ENCODE peak calls at places on chromosomes 13 and 19, in five cellular contexts. C is WTC11, N is H1, L is GM12878, A is HepG2. W is an unnamed sample.

GRCh38 chr13:89951341-89951740 is 1396.1 kb upstream of the MIR17HG start:
- DNase-seq in C (no peak), N (no peak), L (no peak), A (no peak), W (no peak)

GRCh38 chr19:5130371-5131030 is 161.6 kb downstream of the KDM4B start:
- DNase-seq in C (no peak), N (no peak), L (peak; percentile 73), A (no peak), W (no peak)

GRCh38 chr19:55654833-55655647 is at the start of gene U2AF2:
- DNase-seq in C (peak; percentile 96), N (peak; percentile 97), L (no peak), A (peak; percentile 82), W (peak; percentile 94)

GRCh38 chr19:3599776-3600183 is 6.9 kb downstream of the TBXA2R start:
- DNase-seq in C (peak; percentile 72), N (peak; percentile 74), L (no peak), A (no peak), W (no peak)

GRCh38 chr13:30159446-30159839 is 147.9 kb downstream of the KATNAL1 start:
- DNase-seq in C (no peak), N (no peak), L (no peak), A (no peak), W (no peak)

GRCh38 chr19:33303791-33304759 is 1.7 kb upstream of the CEBPA start:
- DNase-seq in C (no peak), N (no peak), L (no peak), A (no peak), W (no peak)

GRCh38 chr19:35755550-35756371 is 1.1 kb downstream of the HSPB6 start:
- DNase-seq in C (peak; percentile 15), N (no peak), L (no peak), A (no peak), W (no peak)

GRCh38 chr13:46953331-46953730 is 56.5 kb upstream of the HTR2A start:
- DNase-seq in C (no peak), N (no peak), L (no peak), A (no peak), W (no peak)

GRCh38 chr19:56155124-56155687 is 14.1 kb downstream of the ZNF444 start:
- DNase-seq in C (peak; percentile 78), N (peak; percentile 87), L (no peak), A (no peak), W (peak; percentile 54)

GRCh38 chr13:62643799-62644484 is 1228.3 kb upstream of the PCDH20 start:
- DNase-seq in C (peak; percentile 18), N (no peak), L (peak; percentile 15), A (no peak), W (no peak)

GRCh38 chr13:39498471-39499114 is 104.4 kb downstream of the LHFPL6 start:
- DNase-seq in C (no peak), N (no peak), L (no peak), A (no peak), W (no peak)

GRCh38 chr13:111511805-111512504 is 191.5 kb downstream of the TEX29 start:
- DNase-seq in C (no peak), N (no peak), L (no peak), A (no peak), W (no peak)

GRCh38 chr13:41386206-41386605 is 71.1 kb upstream of the RGCC start:
- DNase-seq in C (no peak), N (no peak), L (no peak), A (no peak), W (no peak)

DNA sequence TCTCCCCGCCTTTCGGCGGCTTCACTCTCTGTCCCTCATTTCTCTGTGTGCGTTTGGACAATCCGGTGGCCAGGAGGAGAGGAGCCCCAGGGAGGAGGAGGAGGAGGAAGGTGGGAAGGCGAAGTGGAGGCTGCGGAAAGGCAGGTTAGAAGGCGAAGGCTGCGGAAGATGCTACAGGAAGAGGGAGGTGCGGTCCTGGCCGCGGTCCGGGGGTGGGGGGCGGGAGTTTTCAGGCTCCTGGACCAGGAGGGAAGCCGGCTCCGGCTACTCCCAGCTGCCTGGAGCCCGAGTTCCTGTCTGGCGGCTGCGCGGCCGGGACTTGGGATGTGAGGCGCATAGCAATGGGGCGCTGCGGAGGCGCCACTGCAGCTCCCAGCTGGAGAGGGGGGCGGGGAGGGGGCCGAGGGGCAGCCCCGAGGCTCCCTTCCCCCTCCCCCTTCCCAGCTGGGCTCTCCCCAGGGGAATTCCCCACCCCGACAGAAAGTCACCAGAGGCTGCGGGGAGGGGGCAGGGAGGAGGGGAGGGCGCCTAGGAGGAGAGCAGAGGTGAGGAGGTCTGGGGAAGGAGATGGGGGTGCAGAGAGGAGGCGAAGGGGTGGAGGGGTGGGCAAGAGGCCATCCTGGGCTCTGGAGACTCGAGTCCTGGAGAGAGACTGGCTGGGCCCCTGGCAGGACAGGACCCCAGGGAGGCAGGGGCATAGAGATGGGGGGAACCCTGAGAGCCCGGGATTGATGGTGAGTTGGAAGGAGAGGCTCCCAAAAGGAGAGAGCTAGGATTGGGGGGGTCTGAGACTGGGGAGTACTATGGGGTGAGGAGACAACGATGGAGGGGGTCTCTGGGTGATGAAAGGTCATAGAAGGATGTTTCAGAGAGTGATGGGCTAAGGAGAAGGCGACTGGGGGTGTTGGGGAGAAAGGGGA is 2.0 kb downstream of the LRRC4B start:
- DNase-seq in C (peak; percentile 69), N (peak; percentile 70), L (no peak), A (no peak), W (no peak)
- TF ChIP-seq ATF2 in C (no peak), N (no peak), L (no peak), A (no peak), W (no peak)

DNA sequence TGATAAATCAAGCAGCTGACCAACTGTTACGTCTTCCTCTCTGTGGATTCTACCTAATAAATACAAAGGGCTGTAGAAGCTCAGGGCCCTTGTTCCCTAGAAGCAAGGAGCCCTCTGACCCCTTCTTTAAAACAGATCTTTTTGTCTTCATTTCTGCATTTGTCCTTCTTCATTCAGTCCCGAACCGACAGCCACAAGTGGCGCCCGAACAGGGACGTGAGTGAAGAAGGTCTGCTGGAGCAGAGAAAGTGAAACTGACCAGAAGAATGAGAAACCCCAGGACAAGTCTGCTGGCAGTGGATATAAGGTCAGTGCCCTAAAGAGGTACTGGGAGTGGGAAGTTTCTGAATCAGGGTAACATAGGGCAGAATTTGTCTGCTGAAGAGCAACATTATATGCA is 13.1 kb downstream of the ZNF773 start:
- DNase-seq in C (no peak), N (no peak), L (no peak), A (no peak), W (no peak)
- TF ChIP-seq ATF2 in C (no peak), N (no peak), L (no peak), A (no peak), W (no peak)

GRCh38 chr13:34340534-34340933 is 522.6 kb downstream of the RFC3 start:
- DNase-seq in C (no peak), N (no peak), L (no peak), A (no peak), W (no peak)
- TF ChIP-seq ATF2 in C (no peak), N (no peak), L (no peak), A (no peak), W (no peak)

DNA sequence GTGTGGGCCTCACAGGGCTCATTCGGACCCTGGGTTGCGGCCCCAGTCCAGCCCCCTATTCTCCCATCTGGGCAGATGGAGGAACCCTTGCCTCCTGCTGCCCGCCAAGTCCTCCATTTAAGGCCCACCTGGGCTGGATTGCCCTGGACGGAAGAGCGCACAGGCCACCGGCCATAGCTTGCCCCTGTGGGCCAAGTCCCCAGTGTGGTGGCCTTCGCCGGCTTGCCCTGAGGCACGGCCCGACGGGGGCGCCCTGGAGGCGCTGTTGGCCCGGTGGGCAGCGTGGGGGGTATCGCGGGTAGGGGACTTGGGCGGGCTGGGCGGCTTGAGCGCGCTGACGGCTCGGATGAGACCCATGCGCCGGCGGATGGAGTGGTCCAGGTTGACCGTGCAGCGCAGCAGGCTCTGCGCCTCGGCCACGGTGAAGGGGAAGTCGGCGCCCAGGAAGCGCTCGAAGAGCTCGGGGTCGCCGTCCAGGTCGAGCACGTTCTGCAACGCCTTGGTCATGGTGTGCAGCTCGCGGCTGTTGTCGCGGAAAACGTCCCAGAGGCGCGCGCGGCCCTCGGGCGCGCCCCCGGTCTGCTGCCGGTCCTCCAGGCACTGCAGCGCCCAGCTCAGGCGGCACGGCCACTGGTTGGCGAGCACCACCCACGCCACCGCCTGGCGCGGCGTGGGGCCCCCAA is 8.8 kb downstream of the NKPD1 start:
- DNase-seq in C (peak; percentile 54), N (no peak), L (no peak), A (no peak), W (no peak)
- TF ChIP-seq ATF2 in C (no peak), N (no peak), L (no peak), A (no peak), W (no peak)

GRCh38 chr19:39165857-39166256 is 30.9 kb upstream of the NCCRP1 start:
- DNase-seq in C (no peak), N (no peak), L (no peak), A (no peak), W (no peak)
- TF ChIP-seq ATF2 in C (no peak), N (no peak), L (no peak), A (no peak), W (no peak)

W was measured in K562.